ENCODE peak calls at places on chromosomes 3 and 15, in nine cellular contexts. A, R, Z, O, M, L, C, F and I are unnamed samples.

GRCh38 chr3:9784876-9785443 is 7.3 kb downstream of the TADA3 start:
- DNase-seq in A (no peak), R (no peak), Z (no peak), O (no peak), M (no peak), L (no peak), C (no peak), F (no peak), I (no peak)

GRCh38 chr3:76122007-76122406 is 336.7 kb upstream of the ZNF717 start:
- DNase-seq in A (no peak), R (no peak), Z (no peak), O (no peak), M (peak), L (no peak), C (no peak), F (no peak), I (no peak)

GRCh38 chr3:81621277-81621676 is 140.2 kb downstream of the GBE1 start:
- DNase-seq in A (no peak), R (no peak), Z (no peak), O (no peak), M (no peak), L (no peak), C (no peak), F (no peak), I (no peak)

GRCh38 chr3:55183259-55183658 is 255.4 kb upstream of the LRTM1 start:
- DNase-seq in A (no peak), R (no peak), Z (no peak), O (no peak), M (no peak), L (no peak), C (no peak), F (peak), I (no peak)

GRCh38 chr15:36495464-36495863 is 84.0 kb upstream of the CDIN1 start:
- DNase-seq in A (no peak), R (no peak), Z (no peak), O (no peak), M (no peak), L (no peak), C (no peak), F (no peak), I (no peak)

GRCh38 chr3:80331768-80332167 is 564.0 kb upstream of the ROBO1 start:
- DNase-seq in A (no peak), R (no peak), Z (no peak), O (no peak), M (no peak), L (no peak), C (no peak), F (no peak), I (peak)

GRCh38 chr3:148797822-148798221 is 29.8 kb upstream of the CPB1 start:
- DNase-seq in A (no peak), R (no peak), Z (no peak), O (no peak), M (no peak), L (no peak), C (no peak), F (peak), I (no peak)

GRCh38 chr3:24548278-24548677 is 53.6 kb upstream of the THRB start:
- DNase-seq in A (peak), R (no peak), Z (no peak), O (no peak), M (peak), L (no peak), C (no peak), F (no peak), I (no peak)

GRCh38 chr3:5426094-5426883 is 238.8 kb downstream of the EDEM1 start:
- DNase-seq in A (peak), R (peak), Z (peak), O (peak), M (peak), L (no peak), C (peak), F (peak), I (no peak)

GRCh38 chr3:128572644-128573105 is 77.9 kb downstream of the RPN1 start:
- DNase-seq in A (no peak), R (peak), Z (no peak), O (no peak), M (no peak), L (no peak), C (no peak), F (no peak), I (no peak)

GRCh38 chr3:58071480-58071971 is 63.3 kb downstream of the FLNB start:
- DNase-seq in A (no peak), R (no peak), Z (no peak), O (no peak), M (no peak), L (no peak), C (no peak), F (no peak), I (no peak)

GRCh38 chr15:49462242-49462641 is 39.2 kb downstream of the FGF7 start:
- DNase-seq in A (no peak), R (no peak), Z (no peak), O (no peak), M (peak), L (no peak), C (no peak), F (no peak), I (no peak)

GRCh38 chr3:149969110-149969944 is 1.4 kb downstream of the PFN2 start:
- DNase-seq in A (peak), R (peak), Z (peak), O (peak), M (peak), L (no peak), C (no peak), F (peak), I (peak)

GRCh38 chr3:9028134-9028533 is 64.9 kb upstream of the RAD18 start:
- DNase-seq in A (peak), R (no peak), Z (no peak), O (peak), M (peak), L (peak), C (no peak), F (no peak), I (no peak)

GRCh38 chr15:76345880-76346665 is 9.5 kb downstream of the ISL2 start:
- DNase-seq in A (no peak), R (peak), Z (no peak), O (no peak), M (peak), L (no peak), C (no peak), F (no peak), I (no peak)

GRCh38 chr3:17207979-17208378 is 323.2 kb downstream of the PLCL2 start:
- DNase-seq in A (no peak), R (no peak), Z (no peak), O (no peak), M (no peak), L (no peak), C (no peak), F (no peak), I (no peak)

GRCh38 chr15:39530446-39531342 is 50.2 kb upstream of the THBS1 start:
- DNase-seq in A (no peak), R (no peak), Z (no peak), O (no peak), M (peak), L (no peak), C (no peak), F (no peak), I (no peak)

GRCh38 chr3:61087465-61087864 is 163.8 kb downstream of the FHIT start:
- DNase-seq in A (no peak), R (no peak), Z (no peak), O (no peak), M (no peak), L (no peak), C (no peak), F (no peak), I (no peak)

GRCh38 chr3:123791417-123791816 is 92.7 kb downstream of the MYLK start:
- DNase-seq in A (peak), R (no peak), Z (no peak), O (no peak), M (peak), L (no peak), C (no peak), F (no peak), I (no peak)

GRCh38 chr15:91268510-91268909 is 168.5 kb downstream of the SV2B start:
- DNase-seq in A (no peak), R (peak), Z (no peak), O (no peak), M (peak), L (no peak), C (no peak), F (no peak), I (no peak)

GRCh38 chr3:151183253-151183652 is 19.8 kb downstream of the GPR171 start:
- DNase-seq in A (no peak), R (no peak), Z (no peak), O (no peak), M (no peak), L (no peak), C (no peak), F (no peak), I (no peak)